ENCODE peak calls at places on chromosomes 13 and 19, in eight cellular contexts. B is dorsolateral prefrontal cortex, I is HEK293T, O is SW 1271, H is NCI-H1105 treated with DMSO at 0.1 percent for 48 hours, Q is endothelial cell, C is NCI-H1930, M is erythroblast. L is an unnamed sample.

GRCh38 chr13:99663908-99664307 is 162.6 kb downstream of the TM9SF2 start:
- DNase-seq in B (no peak), I (no peak), O (no peak), H (no peak), Q (no peak), C (no peak), M (no peak), L (no peak)

GRCh38 chr19:1873524-1874473 is 10.4 kb upstream of the KLF16 start:
- DNase-seq in B (peak; percentile 65), I (no peak), O (no peak), H (peak; percentile 75), Q (no peak), C (no peak), M (no peak), L (no peak)

GRCh38 chr13:23867027-23867491 is 22.1 kb downstream of the MIPEP start:
- DNase-seq in B (no peak), I (no peak), O (no peak), H (no peak), Q (no peak), C (no peak), M (peak; percentile 64), L (no peak)

GRCh38 chr19:39304701-39305571 is 8.7 kb downstream of the IFNL1 start:
- DNase-seq in B (no peak), I (no peak), O (no peak), H (no peak), Q (no peak), C (no peak), M (no peak), L (no peak)

GRCh38 chr19:42228640-42229039 is 8.5 kb downstream of the ZNF526 start:
- DNase-seq in B (no peak), I (no peak), O (no peak), H (no peak), Q (no peak), C (no peak), M (peak; percentile 68), L (no peak)

GRCh38 chr13:36986462-36987240 is 12.5 kb downstream of the ALG5 start:
- DNase-seq in B (no peak), I (no peak), O (no peak), H (no peak), Q (no peak), C (no peak), M (no peak), L (no peak)

GRCh38 chr13:47545630-47546029 is 455.4 kb downstream of the SUCLA2 start:
- DNase-seq in B (no peak), I (no peak), O (no peak), H (no peak), Q (no peak), C (no peak), M (no peak), L (no peak)

GRCh38 chr19:16435238-16435911 is 36.4 kb downstream of the EPS15L1 start:
- DNase-seq in B (no peak), I (no peak), O (peak; percentile 29), H (no peak), Q (no peak), C (no peak), M (no peak), L (no peak)

GRCh38 chr19:48625891-48626327 is 6.6 kb downstream of the SPHK2 start:
- DNase-seq in B (no peak), I (no peak), O (no peak), H (no peak), Q (no peak), C (no peak), M (no peak), L (no peak)

L was measured in NCI-H2107.